ENCODE peak calls at places on chromosomes 16 and 17, in six cellular contexts. N is upper lobe of left lung, V is ovary, U is nephron progenitor cell, D is fibroblast of the aortic adventitia, L is neuronal stem cell. B is an unnamed sample.

GRCh38 chr16:24673155-24673554 is 56.3 kb upstream of the TNRC6A start:
- DNase-seq in N (no peak), L (no peak), D (no peak), U (no peak), V (no peak), B (no peak)

GRCh38 chr17:65055280-65055707 is 1.2 kb downstream of the GNA13 start:
- DNase-seq in L (no peak), D (no peak), V (no peak), N (no peak), U (no peak), B (no peak)

GRCh38 chr17:1966274-1967086 is 58.7 kb downstream of the RTN4RL1 start:
- DNase-seq in N (no peak), V (no peak), U (no peak), D (no peak), L (no peak), B (no peak)

GRCh38 chr17:56393156-56393555 is 200.3 kb upstream of the NOG start:
- DNase-seq in U (no peak), L (no peak), N (no peak), D (no peak), V (no peak), B (no peak)

GRCh38 chr17:68246271-68247028 is 1.4 kb upstream of the AMZ2 start:
- DNase-seq in N (no peak), D (no peak), V (peak; percentile 59), L (no peak), U (no peak), B (no peak)

GRCh38 chr17:32267690-32268205 is 2.1 kb downstream of the RHBDL3 start:
- DNase-seq in D (no peak), N (no peak), U (peak; percentile 42), V (no peak), L (no peak), B (no peak)

GRCh38 chr17:70552230-70552981 is 383.1 kb downstream of the KCNJ2 start:
- DNase-seq in U (peak; percentile 12), L (peak; percentile 17), D (peak; percentile 68), N (no peak), V (no peak), B (no peak)

GRCh38 chr17:72687941-72688340 is 404.5 kb downstream of the SLC39A11 start:
- DNase-seq in D (no peak), L (no peak), V (no peak), N (no peak), U (peak; percentile 20), B (no peak)

GRCh38 chr17:61309857-61310256 is 89.8 kb upstream of the TBX2 start:
- DNase-seq in U (no peak), D (peak; percentile 72), N (no peak), L (no peak), V (no peak), B (peak; percentile 65)

GRCh38 chr17:28744104-28744801 is 442 bp downstream of the TRAF4 start:
- DNase-seq in V (peak; percentile 77), D (peak; percentile 39), U (peak; percentile 87), L (peak; percentile 83), N (peak; percentile 66), B (no peak)

GRCh38 chr17:6551909-6552768 is 4.2 kb downstream of the PITPNM3 start:
- DNase-seq in V (peak; percentile 53), D (no peak), N (peak; percentile 86), L (no peak), U (no peak), B (no peak)

GRCh38 chr16:86531641-86532525 is 21.6 kb downstream of the FOXF1 start:
- DNase-seq in D (no peak), N (no peak), L (no peak), U (no peak), V (peak; percentile 61), B (no peak)

GRCh38 chr17:5665164-5665563 is 80.9 kb upstream of the NLRP1 start:
- DNase-seq in U (no peak), N (no peak), L (no peak), V (peak; percentile 31), D (no peak), B (no peak)

GRCh38 chr16:74447578-74447977 is 26.3 kb upstream of the CLEC18B start:
- DNase-seq in L (no peak), D (no peak), U (no peak), V (no peak), N (no peak), B (no peak)

GRCh38 chr17:43779145-43780125 is 658 bp upstream of the DUSP3 start:
- DNase-seq in N (no peak), V (no peak), L (peak; percentile 48), D (no peak), U (no peak), B (no peak)

GRCh38 chr17:14048169-14048568 is 21.1 kb upstream of the COX10 start:
- DNase-seq in V (no peak), L (no peak), N (no peak), D (no peak), U (no peak), B (no peak)

GRCh38 chr17:39647242-39647641 is 10.3 kb downstream of the STARD3 start:
- DNase-seq in L (no peak), N (no peak), D (no peak), V (no peak), U (no peak), B (no peak)

GRCh38 chr17:76416447-76416846 is 32.0 kb downstream of the SPHK1 start:
- DNase-seq in L (no peak), U (no peak), N (no peak), V (no peak), D (no peak), B (no peak)

GRCh38 chr17:30958187-30958586 is 12.7 kb upstream of the RNF135 start:
- DNase-seq in U (no peak), L (no peak), D (no peak), V (no peak), N (peak; percentile 60), B (no peak)

B was measured in AG04450.